ENCODE peak calls at places on chromosomes 12 and 14, in nine cellular contexts. One of them, this sample, is unnamed.

GRCh38 chr14:75301666-75302325 is 23.2 kb downstream of the FOS start:
- DNase-seq in right lobe of liver: no peak
- DNase-seq in IMR-90: no peak
- DNase-seq in right cardiac atrium: peak; percentile 67
- DNase-seq in CD8-positive, alpha-beta memory T cell: no peak
- DNase-seq in tibial artery: peak; percentile 77
- DNase-seq in Peyer's patch: peak; percentile 79
- DNase-seq in mesendoderm: no peak
- DNase-seq in psoas muscle: peak; percentile 61
- DNase-seq in this sample: no peak

GRCh38 chr14:106185837-106186233 is 659.5 kb downstream of the TMEM121 start:
- DNase-seq in right lobe of liver: no peak
- DNase-seq in IMR-90: no peak
- DNase-seq in right cardiac atrium: no peak
- DNase-seq in CD8-positive, alpha-beta memory T cell: peak; percentile 67
- DNase-seq in tibial artery: no peak
- DNase-seq in Peyer's patch: peak; percentile 81
- DNase-seq in mesendoderm: no peak
- DNase-seq in psoas muscle: no peak
- DNase-seq in this sample: no peak

GRCh38 chr14:51575225-51576111 is 76.2 kb upstream of the FRMD6 start:
- DNase-seq in right lobe of liver: no peak
- DNase-seq in IMR-90: peak; percentile 39
- DNase-seq in right cardiac atrium: no peak
- DNase-seq in CD8-positive, alpha-beta memory T cell: no peak
- DNase-seq in tibial artery: no peak
- DNase-seq in Peyer's patch: no peak
- DNase-seq in mesendoderm: no peak
- DNase-seq in psoas muscle: no peak
- DNase-seq in this sample: no peak

GRCh38 chr12:21831671-21832357 is 57.3 kb upstream of the KCNJ8 start:
- DNase-seq in right lobe of liver: no peak
- DNase-seq in IMR-90: peak; percentile 61
- DNase-seq in right cardiac atrium: peak; percentile 14
- DNase-seq in CD8-positive, alpha-beta memory T cell: no peak
- DNase-seq in tibial artery: peak; percentile 68
- DNase-seq in Peyer's patch: peak; percentile 46
- DNase-seq in mesendoderm: no peak
- DNase-seq in psoas muscle: no peak
- DNase-seq in this sample: no peak

GRCh38 chr14:68506021-68506644 is 286.7 kb downstream of the ZFP36L1 start:
- DNase-seq in right lobe of liver: no peak
- DNase-seq in IMR-90: peak; percentile 73
- DNase-seq in right cardiac atrium: peak; percentile 71
- DNase-seq in CD8-positive, alpha-beta memory T cell: no peak
- DNase-seq in tibial artery: no peak
- DNase-seq in Peyer's patch: no peak
- DNase-seq in mesendoderm: peak; percentile 44
- DNase-seq in psoas muscle: no peak
- DNase-seq in this sample: no peak

GRCh38 chr14:53249059-53249458 is 95.9 kb upstream of the DDHD1 start:
- DNase-seq in right lobe of liver: no peak
- DNase-seq in IMR-90: peak; percentile 13
- DNase-seq in right cardiac atrium: no peak
- DNase-seq in CD8-positive, alpha-beta memory T cell: no peak
- DNase-seq in tibial artery: no peak
- DNase-seq in Peyer's patch: no peak
- DNase-seq in mesendoderm: no peak
- DNase-seq in psoas muscle: no peak
- DNase-seq in this sample: no peak

GRCh38 chr12:112218150-112218549 is 92.8 kb downstream of the TRAFD1 start:
- DNase-seq in right lobe of liver: no peak
- DNase-seq in IMR-90: peak; percentile 24
- DNase-seq in right cardiac atrium: no peak
- DNase-seq in CD8-positive, alpha-beta memory T cell: no peak
- DNase-seq in tibial artery: no peak
- DNase-seq in Peyer's patch: no peak
- DNase-seq in mesendoderm: no peak
- DNase-seq in psoas muscle: no peak
- DNase-seq in this sample: no peak

GRCh38 chr12:124397807-124398577 is 103.1 kb downstream of the RFLNA start:
- DNase-seq in right lobe of liver: no peak
- DNase-seq in IMR-90: peak; percentile 41
- DNase-seq in right cardiac atrium: no peak
- DNase-seq in CD8-positive, alpha-beta memory T cell: no peak
- DNase-seq in tibial artery: no peak
- DNase-seq in Peyer's patch: peak; percentile 71
- DNase-seq in mesendoderm: no peak
- DNase-seq in psoas muscle: peak; percentile 82
- DNase-seq in this sample: no peak

GRCh38 chr12:3218846-3219632 is 141.9 kb downstream of the TSPAN9 start:
- DNase-seq in right lobe of liver: no peak
- DNase-seq in IMR-90: no peak
- DNase-seq in right cardiac atrium: peak; percentile 37
- DNase-seq in CD8-positive, alpha-beta memory T cell: no peak
- DNase-seq in tibial artery: no peak
- DNase-seq in Peyer's patch: no peak
- DNase-seq in mesendoderm: no peak
- DNase-seq in psoas muscle: peak; percentile 63
- DNase-seq in this sample: no peak

GRCh38 chr12:107134558-107134957 is 41.2 kb upstream of the CRY1 start:
- DNase-seq in right lobe of liver: no peak
- DNase-seq in IMR-90: no peak
- DNase-seq in right cardiac atrium: no peak
- DNase-seq in CD8-positive, alpha-beta memory T cell: peak; percentile 46
- DNase-seq in tibial artery: no peak
- DNase-seq in Peyer's patch: no peak
- DNase-seq in mesendoderm: peak; percentile 95
- DNase-seq in psoas muscle: no peak
- DNase-seq in this sample: no peak

GRCh38 chr12:68111995-68112394 is 47.5 kb downstream of the IFNG start:
- DNase-seq in right lobe of liver: no peak
- DNase-seq in IMR-90: no peak
- DNase-seq in right cardiac atrium: no peak
- DNase-seq in CD8-positive, alpha-beta memory T cell: no peak
- DNase-seq in tibial artery: no peak
- DNase-seq in Peyer's patch: no peak
- DNase-seq in mesendoderm: no peak
- DNase-seq in psoas muscle: no peak
- DNase-seq in this sample: no peak

GRCh38 chr12:46354799-46355194 is 17.8 kb downstream of the SLC38A2 start:
- DNase-seq in right lobe of liver: no peak
- DNase-seq in IMR-90: no peak
- DNase-seq in right cardiac atrium: no peak
- DNase-seq in CD8-positive, alpha-beta memory T cell: no peak
- DNase-seq in tibial artery: no peak
- DNase-seq in Peyer's patch: no peak
- DNase-seq in mesendoderm: no peak
- DNase-seq in psoas muscle: no peak
- DNase-seq in this sample: no peak

GRCh38 chr12:76552343-76552938 is 7.1 kb downstream of the OSBPL8 start:
- DNase-seq in right lobe of liver: no peak
- DNase-seq in IMR-90: no peak
- DNase-seq in right cardiac atrium: no peak
- DNase-seq in CD8-positive, alpha-beta memory T cell: no peak
- DNase-seq in tibial artery: no peak
- DNase-seq in Peyer's patch: no peak
- DNase-seq in mesendoderm: no peak
- DNase-seq in psoas muscle: no peak
- DNase-seq in this sample: no peak

GRCh38 chr12:38956337-38956736 is 50.9 kb upstream of the CPNE8 start:
- DNase-seq in right lobe of liver: no peak
- DNase-seq in IMR-90: no peak
- DNase-seq in right cardiac atrium: no peak
- DNase-seq in CD8-positive, alpha-beta memory T cell: no peak
- DNase-seq in tibial artery: no peak
- DNase-seq in Peyer's patch: no peak
- DNase-seq in mesendoderm: peak; percentile 29
- DNase-seq in psoas muscle: no peak
- DNase-seq in this sample: no peak

GRCh38 chr14:59093889-59094288 is 94.6 kb upstream of the DAAM1 start:
- DNase-seq in right lobe of liver: no peak
- DNase-seq in IMR-90: no peak
- DNase-seq in right cardiac atrium: no peak
- DNase-seq in CD8-positive, alpha-beta memory T cell: no peak
- DNase-seq in tibial artery: no peak
- DNase-seq in Peyer's patch: no peak
- DNase-seq in mesendoderm: no peak
- DNase-seq in psoas muscle: no peak
- DNase-seq in this sample: no peak

GRCh38 chr14:49954171-49954631 is 61.3 kb downstream of the ARF6 start:
- DNase-seq in right lobe of liver: no peak
- DNase-seq in IMR-90: peak; percentile 71
- DNase-seq in right cardiac atrium: no peak
- DNase-seq in CD8-positive, alpha-beta memory T cell: no peak
- DNase-seq in tibial artery: no peak
- DNase-seq in Peyer's patch: peak; percentile 43
- DNase-seq in mesendoderm: no peak
- DNase-seq in psoas muscle: peak; percentile 56
- DNase-seq in this sample: no peak

GRCh38 chr14:52802597-52802996 is 11.2 kb upstream of the GNPNAT1 start:
- DNase-seq in right lobe of liver: no peak
- DNase-seq in IMR-90: peak; percentile 92
- DNase-seq in right cardiac atrium: no peak
- DNase-seq in CD8-positive, alpha-beta memory T cell: no peak
- DNase-seq in tibial artery: no peak
- DNase-seq in Peyer's patch: no peak
- DNase-seq in mesendoderm: no peak
- DNase-seq in psoas muscle: no peak
- DNase-seq in this sample: no peak

GRCh38 chr14:75439989-75440388 is 12.2 kb downstream of the JDP2 start:
- DNase-seq in right lobe of liver: no peak
- DNase-seq in IMR-90: no peak
- DNase-seq in right cardiac atrium: no peak
- DNase-seq in CD8-positive, alpha-beta memory T cell: no peak
- DNase-seq in tibial artery: no peak
- DNase-seq in Peyer's patch: peak; percentile 68
- DNase-seq in mesendoderm: no peak
- DNase-seq in psoas muscle: no peak
- DNase-seq in this sample: no peak

GRCh38 chr12:76337583-76337982 is 10.6 kb downstream of the BBS10 start:
- DNase-seq in right lobe of liver: no peak
- DNase-seq in IMR-90: peak; percentile 68
- DNase-seq in right cardiac atrium: no peak
- DNase-seq in CD8-positive, alpha-beta memory T cell: no peak
- DNase-seq in tibial artery: no peak
- DNase-seq in Peyer's patch: no peak
- DNase-seq in mesendoderm: no peak
- DNase-seq in psoas muscle: no peak
- DNase-seq in this sample: no peak

GRCh38 chr14:70317969-70318634 is 41.4 kb downstream of the COX16 start:
- DNase-seq in right lobe of liver: peak; percentile 75
- DNase-seq in IMR-90: peak; percentile 61
- DNase-seq in right cardiac atrium: no peak
- DNase-seq in CD8-positive, alpha-beta memory T cell: no peak
- DNase-seq in tibial artery: no peak
- DNase-seq in Peyer's patch: no peak
- DNase-seq in mesendoderm: peak; percentile 81
- DNase-seq in psoas muscle: no peak
- DNase-seq in this sample: no peak

GRCh38 chr14:52071675-52072074 is 2.8 kb upstream of the NID2 start:
- DNase-seq in right lobe of liver: no peak
- DNase-seq in IMR-90: peak; percentile 57
- DNase-seq in right cardiac atrium: no peak
- DNase-seq in CD8-positive, alpha-beta memory T cell: no peak
- DNase-seq in tibial artery: no peak
- DNase-seq in Peyer's patch: no peak
- DNase-seq in mesendoderm: peak; percentile 56
- DNase-seq in psoas muscle: no peak
- DNase-seq in this sample: no peak

GRCh38 chr12:104956870-104957301 is 1.2 kb downstream of the SLC41A2 start:
- DNase-seq in right lobe of liver: no peak
- DNase-seq in IMR-90: peak; percentile 24
- DNase-seq in right cardiac atrium: no peak
- DNase-seq in CD8-positive, alpha-beta memory T cell: no peak
- DNase-seq in tibial artery: no peak
- DNase-seq in Peyer's patch: no peak
- DNase-seq in mesendoderm: no peak
- DNase-seq in psoas muscle: no peak
- DNase-seq in this sample: no peak
- H3K27ac ChIP-seq in right lobe of liver: peak overlapping the region; percentile 93
- H3K27ac ChIP-seq in IMR-90: no peak overlapping the region
- H3K27ac ChIP-seq in right cardiac atrium: no peak overlapping the region
- H3K27ac ChIP-seq in CD8-positive, alpha-beta memory T cell: no peak overlapping the region
- H3K27ac ChIP-seq in tibial artery: peak overlapping the region; percentile 91
- H3K27ac ChIP-seq in Peyer's patch: no peak overlapping the region
- H3K27ac ChIP-seq in mesendoderm: no peak overlapping the region
- H3K27ac ChIP-seq in psoas muscle: no peak overlapping the region
- H3K27ac ChIP-seq in this sample: no peak overlapping the region

DNA sequence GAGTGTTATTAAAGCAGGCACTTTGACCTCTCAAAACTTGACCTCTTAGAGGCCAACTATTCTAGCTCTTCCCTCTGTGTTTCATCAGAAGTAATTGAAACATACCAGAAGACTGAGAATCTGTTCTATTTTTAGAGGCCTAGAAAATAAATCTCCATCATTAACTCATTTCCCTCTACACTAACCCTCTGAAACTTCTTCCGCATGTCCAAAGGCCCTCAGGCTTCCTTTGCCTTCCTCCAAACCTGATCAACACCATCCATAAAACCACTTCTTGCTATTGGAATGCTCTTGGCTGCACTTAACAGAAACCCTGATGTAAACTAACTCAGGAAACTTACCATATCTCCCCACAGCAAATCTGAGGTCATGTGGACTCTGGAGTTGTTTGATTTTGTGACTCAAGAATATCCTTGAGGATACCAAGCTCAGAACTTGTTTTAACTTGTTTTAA is 196.4 kb downstream of the RPAP3 start:
- DNase-seq in right lobe of liver: no peak
- DNase-seq in IMR-90: peak; percentile 82
- DNase-seq in right cardiac atrium: no peak
- DNase-seq in CD8-positive, alpha-beta memory T cell: no peak
- DNase-seq in tibial artery: no peak
- DNase-seq in Peyer's patch: no peak
- DNase-seq in mesendoderm: no peak
- DNase-seq in psoas muscle: no peak
- DNase-seq in this sample: no peak
- H3K27ac ChIP-seq in right lobe of liver: no peak overlapping the region
- H3K27ac ChIP-seq in IMR-90: peak overlapping the region; percentile 51
- H3K27ac ChIP-seq in right cardiac atrium: no peak overlapping the region
- H3K27ac ChIP-seq in CD8-positive, alpha-beta memory T cell: no peak overlapping the region
- H3K27ac ChIP-seq in tibial artery: peak overlapping the region; percentile 27
- H3K27ac ChIP-seq in Peyer's patch: no peak overlapping the region
- H3K27ac ChIP-seq in mesendoderm: no peak overlapping the region
- H3K27ac ChIP-seq in psoas muscle: no peak overlapping the region
- H3K27ac ChIP-seq in this sample: no peak overlapping the region

GRCh38 chr14:71478542-71478941 is 453.7 kb upstream of the RGS6 start:
- DNase-seq in right lobe of liver: no peak
- DNase-seq in IMR-90: peak; percentile 64
- DNase-seq in right cardiac atrium: no peak
- DNase-seq in CD8-positive, alpha-beta memory T cell: no peak
- DNase-seq in tibial artery: no peak
- DNase-seq in Peyer's patch: no peak
- DNase-seq in mesendoderm: no peak
- DNase-seq in psoas muscle: no peak
- DNase-seq in this sample: no peak
- H3K27ac ChIP-seq in right lobe of liver: no peak overlapping the region
- H3K27ac ChIP-seq in IMR-90: no peak overlapping the region
- H3K27ac ChIP-seq in right cardiac atrium: no peak overlapping the region
- H3K27ac ChIP-seq in CD8-positive, alpha-beta memory T cell: no peak overlapping the region
- H3K27ac ChIP-seq in tibial artery: no peak overlapping the region
- H3K27ac ChIP-seq in Peyer's patch: no peak overlapping the region
- H3K27ac ChIP-seq in mesendoderm: no peak overlapping the region
- H3K27ac ChIP-seq in psoas muscle: no peak overlapping the region
- H3K27ac ChIP-seq in this sample: peak overlapping the region; percentile 16

GRCh38 chr14:23104591-23105347 is at the start of gene CIROP:
- DNase-seq in right lobe of liver: no peak
- DNase-seq in IMR-90: peak; percentile 22
- DNase-seq in right cardiac atrium: no peak
- DNase-seq in CD8-positive, alpha-beta memory T cell: no peak
- DNase-seq in tibial artery: no peak
- DNase-seq in Peyer's patch: no peak
- DNase-seq in mesendoderm: peak; percentile 38
- DNase-seq in psoas muscle: no peak
- DNase-seq in this sample: no peak
- H3K27ac ChIP-seq in right lobe of liver: no peak within 1 kb of the TSS
- H3K27ac ChIP-seq in IMR-90: peak within 1 kb of the TSS; percentile 22
- H3K27ac ChIP-seq in right cardiac atrium: no peak within 1 kb of the TSS
- H3K27ac ChIP-seq in CD8-positive, alpha-beta memory T cell: no peak within 1 kb of the TSS
- H3K27ac ChIP-seq in tibial artery: no peak within 1 kb of the TSS
- H3K27ac ChIP-seq in Peyer's patch: no peak within 1 kb of the TSS
- H3K27ac ChIP-seq in mesendoderm: no peak within 1 kb of the TSS
- H3K27ac ChIP-seq in psoas muscle: no peak within 1 kb of the TSS
- H3K27ac ChIP-seq in this sample: peak within 1 kb of the TSS; percentile 23